ENCODE peak calls at places on chromosomes 4 and X, in four cellular contexts. One of them, this sample, is unnamed.

GRCh38 chr4:5462896-5463295 is 245.5 kb downstream of the EVC2 start:
- DNase-seq in Kasumi-1: no peak
- DNase-seq in ELF-1: no peak
- DNase-seq in IMR-90: no peak
- DNase-seq in this sample: no peak

GRCh38 chr4:54728342-54728741 is 70.6 kb downstream of the KIT start:
- DNase-seq in Kasumi-1: no peak
- DNase-seq in ELF-1: no peak
- DNase-seq in IMR-90: no peak
- DNase-seq in this sample: no peak

GRCh38 chrX:114959729-114960128 is 57.7 kb downstream of the IL13RA2 start:
- DNase-seq in Kasumi-1: peak
- DNase-seq in ELF-1: no peak
- DNase-seq in IMR-90: peak
- DNase-seq in this sample: peak

GRCh38 chr4:52290468-52290867 is 239.4 kb downstream of the SPATA18 start:
- DNase-seq in Kasumi-1: no peak
- DNase-seq in ELF-1: no peak
- DNase-seq in IMR-90: no peak
- DNase-seq in this sample: no peak

GRCh38 chr4:1010522-1011021 is 854 bp upstream of the FGFRL1 start:
- DNase-seq in Kasumi-1: peak
- DNase-seq in ELF-1: no peak
- DNase-seq in IMR-90: peak
- DNase-seq in this sample: peak

GRCh38 chr4:119559044-119559647 is 69.5 kb downstream of the PDE5A start:
- DNase-seq in Kasumi-1: peak
- DNase-seq in ELF-1: no peak
- DNase-seq in IMR-90: peak
- DNase-seq in this sample: peak

GRCh38 chr4:139761461-139761860 is 95.8 kb downstream of the MGST2 start:
- DNase-seq in Kasumi-1: peak
- DNase-seq in ELF-1: peak
- DNase-seq in IMR-90: peak
- DNase-seq in this sample: peak

GRCh38 chr4:83067058-83067639 is 32.2 kb downstream of the COPS4 start:
- DNase-seq in Kasumi-1: no peak
- DNase-seq in ELF-1: no peak
- DNase-seq in IMR-90: no peak
- DNase-seq in this sample: no peak

GRCh38 chr4:77734928-77735327 is 84.2 kb downstream of the CNOT6L start:
- DNase-seq in Kasumi-1: peak
- DNase-seq in ELF-1: peak
- DNase-seq in IMR-90: peak
- DNase-seq in this sample: peak

GRCh38 chr4:81519856-81520255 is 48.1 kb upstream of the RASGEF1B start:
- DNase-seq in Kasumi-1: peak
- DNase-seq in ELF-1: no peak
- DNase-seq in IMR-90: no peak
- DNase-seq in this sample: no peak

GRCh38 chrX:130413415-130413814 is 11.6 kb downstream of the RBMX2 start:
- DNase-seq in Kasumi-1: peak
- DNase-seq in ELF-1: no peak
- DNase-seq in IMR-90: no peak
- DNase-seq in this sample: peak

GRCh38 chr4:74659576-74660411 is 134.5 kb downstream of the BTC start:
- DNase-seq in Kasumi-1: peak
- DNase-seq in ELF-1: peak
- DNase-seq in IMR-90: peak
- DNase-seq in this sample: peak

GRCh38 chrX:138945219-138945618 is 233.7 kb upstream of the FGF13 start:
- DNase-seq in Kasumi-1: no peak
- DNase-seq in ELF-1: peak
- DNase-seq in IMR-90: no peak
- DNase-seq in this sample: peak

GRCh38 chr4:52950226-52950625 is 88.1 kb downstream of the RASL11B start:
- DNase-seq in Kasumi-1: no peak
- DNase-seq in ELF-1: peak
- DNase-seq in IMR-90: no peak
- DNase-seq in this sample: no peak

GRCh38 chrX:103367502-103367901 is 8.8 kb upstream of the BEX3 start:
- DNase-seq in Kasumi-1: no peak
- DNase-seq in ELF-1: peak
- DNase-seq in IMR-90: peak
- DNase-seq in this sample: no peak

GRCh38 chrX:110684653-110685052 is 111.0 kb downstream of the CHRDL1 start:
- DNase-seq in Kasumi-1: no peak
- DNase-seq in ELF-1: no peak
- DNase-seq in IMR-90: no peak
- DNase-seq in this sample: peak

GRCh38 chr4:52841707-52842456 is 20.2 kb upstream of the RASL11B start:
- DNase-seq in Kasumi-1: no peak
- DNase-seq in ELF-1: peak
- DNase-seq in IMR-90: peak
- DNase-seq in this sample: no peak

GRCh38 chr4:125097729-125098128 is 217.0 kb upstream of the FAT4 start:
- DNase-seq in Kasumi-1: no peak
- DNase-seq in ELF-1: no peak
- DNase-seq in IMR-90: no peak
- DNase-seq in this sample: peak

GRCh38 chrX:4925911-4926310 is 1212.5 kb upstream of the PRKX start:
- DNase-seq in Kasumi-1: no peak
- DNase-seq in ELF-1: no peak
- DNase-seq in IMR-90: no peak
- DNase-seq in this sample: peak

GRCh38 chr4:143389543-143390195 is 53.0 kb downstream of the GAB1 start:
- DNase-seq in Kasumi-1: no peak
- DNase-seq in ELF-1: no peak
- DNase-seq in IMR-90: peak
- DNase-seq in this sample: peak

GRCh38 chr4:141826260-141826659 is 189.9 kb downstream of the IL15 start:
- DNase-seq in Kasumi-1: no peak
- DNase-seq in ELF-1: no peak
- DNase-seq in IMR-90: peak
- DNase-seq in this sample: peak

GRCh38 chr4:184514121-184514988 is 40.0 kb upstream of the IRF2 start:
- DNase-seq in Kasumi-1: peak
- DNase-seq in ELF-1: no peak
- DNase-seq in IMR-90: peak
- DNase-seq in this sample: peak

GRCh38 chrX:153878285-153878779 is 7.6 kb downstream of the L1CAM start:
- DNase-seq in Kasumi-1: no peak
- DNase-seq in ELF-1: no peak
- DNase-seq in IMR-90: no peak
- DNase-seq in this sample: no peak

GRCh38 chrX:64204701-64205440 is 637 bp downstream of the AMER1 start:
- DNase-seq in Kasumi-1: peak
- DNase-seq in ELF-1: peak
- DNase-seq in IMR-90: peak
- DNase-seq in this sample: peak

GRCh38 chr4:77652237-77652897 is 46.7 kb downstream of the CXCL13 start:
- DNase-seq in Kasumi-1: no peak
- DNase-seq in ELF-1: no peak
- DNase-seq in IMR-90: no peak
- DNase-seq in this sample: no peak

GRCh38 chrX:22950278-22951266 is 49.2 kb upstream of the DDX53 start:
- DNase-seq in Kasumi-1: no peak
- DNase-seq in ELF-1: no peak
- DNase-seq in IMR-90: peak
- DNase-seq in this sample: peak